ENCODE peak calls at places on chromosomes 3 and 15, in nine cellular contexts. S is H1; M is CD8-positive, alpha-beta T cell; V is CD4-positive, alpha-beta memory T cell; B is H9; W is upper lobe of right lung; K is GM12878; Z is CD8-positive, alpha-beta memory T cell; D is BE2C. L is an unnamed sample. For H3K27me3 and H3K4me1, the result is how much of the 10 kb centered on the place peaks cover.

GRCh38 chr3:38970851-38971638 is 80.7 kb downstream of the SCN11A start:
- DNase-seq in S (no peak), M (no peak), V (no peak), B (no peak), W (no peak), K (no peak), Z (no peak), D (no peak), L (no peak)

GRCh38 chr3:57007513-57008415 is 52.7 kb upstream of the SPATA12 start:
- DNase-seq in S (no peak), M (no peak), V (no peak), B (no peak), W (peak), K (no peak), Z (no peak), D (no peak), L (peak)

GRCh38 chr15:80608688-80609087 is 86.4 kb upstream of the ABHD17C start:
- DNase-seq in S (no peak), M (no peak), V (no peak), B (no peak), W (no peak), K (no peak), Z (no peak), D (no peak), L (no peak)

GRCh38 chr15:52093539-52094502 is 18.8 kb downstream of the BCL2L10 start:
- DNase-seq in S (no peak), M (no peak), V (no peak), B (no peak), W (no peak), K (no peak), Z (no peak), D (no peak), L (peak)

GRCh38 chr15:26394801-26395200 is 378.1 kb downstream of the GABRB3 start:
- DNase-seq in S (no peak), M (no peak), V (no peak), B (no peak), W (no peak), K (no peak), Z (no peak), D (no peak), L (no peak)

GRCh38 chr15:25712192-25712960 is 150.8 kb downstream of the ATP10A start:
- DNase-seq in S (no peak), M (no peak), V (no peak), B (no peak), W (no peak), K (no peak), Z (no peak), D (no peak), L (no peak)

GRCh38 chr3:100681496-100681895 is 27.8 kb upstream of the TFG start:
- DNase-seq in S (no peak), M (no peak), V (no peak), B (no peak), W (no peak), K (no peak), Z (no peak), D (no peak), L (no peak)

GRCh38 chr15:76337047-76337738 is 620 bp downstream of the ISL2 start:
- DNase-seq in S (no peak), M (no peak), V (no peak), B (no peak), W (no peak), K (no peak), Z (no peak), D (no peak), L (peak)

GRCh38 chr3:105728913-105729312 is 139.9 kb downstream of the CBLB start:
- DNase-seq in S (no peak), M (no peak), V (no peak), B (no peak), W (no peak), K (no peak), Z (no peak), D (no peak), L (no peak)

GRCh38 chr3:105957722-105958121 is 88.9 kb upstream of the CBLB start:
- DNase-seq in S (no peak), M (no peak), V (no peak), B (no peak), W (no peak), K (no peak), Z (no peak), D (no peak), L (no peak)

GRCh38 chr3:27715863-27716262 is 6.3 kb downstream of the EOMES start:
- DNase-seq in S (no peak), M (no peak), V (no peak), B (no peak), W (no peak), K (no peak), Z (no peak), D (no peak), L (no peak)

GRCh38 chr3:27713435-27713880 is 8.7 kb downstream of the EOMES start:
- DNase-seq in S (no peak), M (no peak), V (no peak), B (peak), W (no peak), K (no peak), Z (no peak), D (no peak), L (no peak)

GRCh38 chr3:27714101-27714526 is 8.0 kb downstream of the EOMES start:
- DNase-seq in S (no peak), M (no peak), V (no peak), B (peak), W (no peak), K (no peak), Z (no peak), D (no peak), L (no peak)

GRCh38 chr3:27715454-27715806 is 6.7 kb downstream of the EOMES start:
- DNase-seq in S (no peak), M (no peak), V (no peak), B (peak), W (no peak), K (no peak), Z (no peak), D (no peak), L (no peak)

DNA sequence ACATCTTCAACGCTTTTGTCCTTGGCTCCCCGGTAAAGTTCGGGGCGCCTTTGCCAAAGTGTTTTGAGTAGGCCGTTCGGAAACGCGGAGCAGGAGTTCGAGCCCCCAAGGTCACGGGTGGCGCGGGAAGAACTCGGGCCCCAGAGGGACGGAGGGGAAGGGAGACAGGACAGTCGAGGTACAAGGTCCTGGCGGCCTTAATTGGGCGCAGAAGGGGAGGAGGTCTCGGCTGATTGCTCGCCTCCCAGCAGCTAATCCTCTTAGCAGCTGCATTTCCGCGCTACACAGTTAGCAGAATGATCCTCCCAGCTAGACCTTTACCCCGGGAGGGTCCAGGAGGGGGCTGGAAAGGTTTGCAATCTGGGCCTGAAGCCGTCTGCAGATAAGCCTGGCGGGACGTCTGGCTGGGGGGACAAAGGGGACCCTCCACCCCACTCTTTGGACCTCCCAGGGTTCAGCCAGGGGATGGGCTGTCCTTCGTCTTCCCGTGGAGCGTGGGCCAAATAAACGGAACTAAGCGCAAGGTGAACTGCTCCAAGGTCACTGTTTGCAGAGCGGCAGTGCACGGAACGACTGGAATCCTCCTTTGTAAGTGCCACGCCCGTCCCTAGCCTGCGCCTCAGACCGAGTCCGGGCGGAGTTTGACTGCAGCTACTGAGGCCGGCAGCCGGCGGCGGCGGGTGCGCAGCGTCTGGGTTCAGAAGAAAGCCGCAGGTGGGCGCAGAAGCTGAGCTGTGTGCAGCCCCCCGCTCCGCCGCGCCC is 7.2 kb downstream of the EOMES start:
- DNase-seq in S (no peak), M (peak), V (no peak), B (peak), W (peak), K (no peak), Z (no peak), D (no peak), L (no peak)
- H3K27me3 ChIP-seq in S (half or more), M (under half), V (under half), B (half or more), W (half or more), K (under half), Z (under half), D (half or more), L (under half)

GRCh38 chr3:171430530-171430929 is 29.7 kb downstream of the TNIK start:
- DNase-seq in S (no peak), M (no peak), V (no peak), B (no peak), W (no peak), K (no peak), Z (no peak), D (no peak), L (no peak)

GRCh38 chr3:171431550-171431949 is 28.7 kb downstream of the TNIK start:
- DNase-seq in S (no peak), M (no peak), V (no peak), B (no peak), W (no peak), K (no peak), Z (no peak), D (no peak), L (no peak)

GRCh38 chr3:171435143-171435542 is 25.1 kb downstream of the TNIK start:
- DNase-seq in S (no peak), M (no peak), V (no peak), B (no peak), W (no peak), K (no peak), Z (no peak), D (no peak), L (no peak)

GRCh38 chr3:171429635-171430034 is 30.6 kb downstream of the TNIK start:
- DNase-seq in S (peak), M (no peak), V (no peak), B (peak), W (no peak), K (no peak), Z (no peak), D (no peak), L (no peak)

GRCh38 chr3:171432548-171432947 is 27.7 kb downstream of the TNIK start:
- DNase-seq in S (no peak), M (no peak), V (no peak), B (no peak), W (no peak), K (no peak), Z (no peak), D (no peak), L (no peak)
- H3K4me1 ChIP-seq in S (under half), M (under half), V (under half), B (under half), W (under half), K (under half), Z (under half), D (under half), L (under half)

GRCh38 chr15:69119016-69119415 is 41.4 kb upstream of the GLCE start:
- DNase-seq in S (no peak), M (no peak), V (no peak), B (no peak), W (no peak), K (no peak), Z (no peak), D (no peak), L (no peak)
- H3K27me3 ChIP-seq in S (under half), M (under half), V (under half), B (under half), W (under half), K (under half), Z (under half), D (under half), L (under half)

DNA sequence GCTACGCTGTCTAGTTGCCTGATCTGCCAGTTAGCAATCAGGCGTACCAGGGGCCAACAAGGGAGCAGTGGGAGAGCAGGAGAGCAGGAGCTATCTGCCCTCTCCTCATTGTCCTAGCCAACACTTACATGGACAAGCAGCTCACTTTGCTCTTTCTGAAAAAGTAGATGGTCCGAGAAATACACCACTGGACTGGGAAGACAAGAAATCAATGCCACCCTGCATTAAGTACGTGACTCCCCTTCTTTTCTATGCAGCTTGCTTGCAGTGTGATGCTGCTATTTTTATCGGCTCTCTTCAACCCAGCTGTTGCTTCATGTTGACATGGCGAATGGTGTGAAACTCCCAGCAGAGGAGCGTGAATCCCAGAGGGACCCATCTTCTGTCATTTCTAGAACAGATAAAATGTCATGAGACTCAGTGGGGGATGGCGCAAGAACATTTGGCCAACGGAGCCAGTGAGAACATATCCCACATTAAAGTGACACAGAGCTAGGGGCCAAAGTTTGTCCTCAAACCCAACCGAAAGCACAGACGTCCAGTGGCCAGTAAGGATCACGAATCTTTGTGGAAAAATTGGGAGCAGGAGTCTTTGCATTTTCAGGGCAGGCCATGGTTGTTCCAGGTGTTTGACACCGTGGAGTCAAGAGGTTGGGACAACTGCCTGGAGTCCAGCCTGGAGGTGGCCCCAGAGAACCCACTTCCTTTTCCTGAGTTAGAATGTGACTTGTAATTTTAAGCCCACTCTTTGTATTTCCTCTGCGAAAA is 53.7 kb upstream of the MEF2A start:
- DNase-seq in S (no peak), M (no peak), V (no peak), B (no peak), W (no peak), K (peak), Z (no peak), D (no peak), L (peak)
- H3K4me1 ChIP-seq in S (under half), M (under half), V (under half), B (under half), W (under half), K (half or more), Z (under half), D (under half), L (under half)